ENCODE peak calls at places on chromosomes 5 and 9, in six cellular contexts. One of them, this sample, is unnamed.
A peak's percentile ranks its signal among the peaks of the same experiment; 100 is the strongest.

GRCh38 chr5:80103375-80103774 is 68.2 kb downstream of the THBS4 start:
- DNase-seq in HFFc6: no peak
- DNase-seq in stimulated activated CD4-positive, alpha-beta T cell treated with anti-CD3 and anti-CD28 coated beads, Interleukin-1b, Interleukin-23, amount 100 ng/mL, for 1 hour: no peak
- DNase-seq in GM12865: peak; percentile 22
- DNase-seq in NCI-H510A treated with DMSO at 0.1 percent for 48 hours: no peak
- DNase-seq in NCI-H2029: no peak
- DNase-seq in this sample: no peak

GRCh38 chr5:93891491-93892480 is 150.4 kb upstream of the POU5F2 start:
- DNase-seq in HFFc6: no peak
- DNase-seq in stimulated activated CD4-positive, alpha-beta T cell treated with anti-CD3 and anti-CD28 coated beads, Interleukin-1b, Interleukin-23, amount 100 ng/mL, for 1 hour: no peak
- DNase-seq in GM12865: no peak
- DNase-seq in NCI-H510A treated with DMSO at 0.1 percent for 48 hours: peak; percentile 77
- DNase-seq in NCI-H2029: peak; percentile 91
- DNase-seq in this sample: no peak

GRCh38 chr5:168337361-168337760 is 45.9 kb downstream of the WWC1 start:
- DNase-seq in HFFc6: no peak
- DNase-seq in stimulated activated CD4-positive, alpha-beta T cell treated with anti-CD3 and anti-CD28 coated beads, Interleukin-1b, Interleukin-23, amount 100 ng/mL, for 1 hour: no peak
- DNase-seq in GM12865: no peak
- DNase-seq in NCI-H510A treated with DMSO at 0.1 percent for 48 hours: no peak
- DNase-seq in NCI-H2029: no peak
- DNase-seq in this sample: no peak

GRCh38 chr5:134436523-134437339 is 25.1 kb upstream of the CDKN2AIPNL start:
- DNase-seq in HFFc6: peak; percentile 97
- DNase-seq in stimulated activated CD4-positive, alpha-beta T cell treated with anti-CD3 and anti-CD28 coated beads, Interleukin-1b, Interleukin-23, amount 100 ng/mL, for 1 hour: no peak
- DNase-seq in GM12865: peak; percentile 88
- DNase-seq in NCI-H510A treated with DMSO at 0.1 percent for 48 hours: peak; percentile 95
- DNase-seq in NCI-H2029: peak; percentile 95
- DNase-seq in this sample: peak; percentile 95

GRCh38 chr5:65927497-65928340 is 1.3 kb downstream of the ERBIN start:
- DNase-seq in HFFc6: peak; percentile 70
- DNase-seq in stimulated activated CD4-positive, alpha-beta T cell treated with anti-CD3 and anti-CD28 coated beads, Interleukin-1b, Interleukin-23, amount 100 ng/mL, for 1 hour: no peak
- DNase-seq in GM12865: peak; percentile 73
- DNase-seq in NCI-H510A treated with DMSO at 0.1 percent for 48 hours: no peak
- DNase-seq in NCI-H2029: no peak
- DNase-seq in this sample: peak; percentile 73

GRCh38 chr9:99859395-99859980 is 37.8 kb downstream of the NR4A3 start:
- DNase-seq in HFFc6: no peak
- DNase-seq in stimulated activated CD4-positive, alpha-beta T cell treated with anti-CD3 and anti-CD28 coated beads, Interleukin-1b, Interleukin-23, amount 100 ng/mL, for 1 hour: no peak
- DNase-seq in GM12865: no peak
- DNase-seq in NCI-H510A treated with DMSO at 0.1 percent for 48 hours: no peak
- DNase-seq in NCI-H2029: no peak
- DNase-seq in this sample: no peak

GRCh38 chr5:57735754-57736153 is 253.1 kb upstream of the ACTBL2 start:
- DNase-seq in HFFc6: peak; percentile 83
- DNase-seq in stimulated activated CD4-positive, alpha-beta T cell treated with anti-CD3 and anti-CD28 coated beads, Interleukin-1b, Interleukin-23, amount 100 ng/mL, for 1 hour: no peak
- DNase-seq in GM12865: no peak
- DNase-seq in NCI-H510A treated with DMSO at 0.1 percent for 48 hours: no peak
- DNase-seq in NCI-H2029: no peak
- DNase-seq in this sample: peak; percentile 93

GRCh38 chr9:85569988-85570387 is 171.8 kb downstream of the AGTPBP1 start:
- DNase-seq in HFFc6: peak; percentile 28
- DNase-seq in stimulated activated CD4-positive, alpha-beta T cell treated with anti-CD3 and anti-CD28 coated beads, Interleukin-1b, Interleukin-23, amount 100 ng/mL, for 1 hour: no peak
- DNase-seq in GM12865: no peak
- DNase-seq in NCI-H510A treated with DMSO at 0.1 percent for 48 hours: no peak
- DNase-seq in NCI-H2029: no peak
- DNase-seq in this sample: peak; percentile 24

GRCh38 chr9:129612123-129612522 is 8.8 kb downstream of the C9orf50 start:
- DNase-seq in HFFc6: no peak
- DNase-seq in stimulated activated CD4-positive, alpha-beta T cell treated with anti-CD3 and anti-CD28 coated beads, Interleukin-1b, Interleukin-23, amount 100 ng/mL, for 1 hour: no peak
- DNase-seq in GM12865: no peak
- DNase-seq in NCI-H510A treated with DMSO at 0.1 percent for 48 hours: no peak
- DNase-seq in NCI-H2029: no peak
- DNase-seq in this sample: no peak

GRCh38 chr9:127608104-127608966 is 3.7 kb upstream of the STXBP1 start:
- DNase-seq in HFFc6: peak; percentile 30
- DNase-seq in stimulated activated CD4-positive, alpha-beta T cell treated with anti-CD3 and anti-CD28 coated beads, Interleukin-1b, Interleukin-23, amount 100 ng/mL, for 1 hour: peak; percentile 47
- DNase-seq in GM12865: peak; percentile 66
- DNase-seq in NCI-H510A treated with DMSO at 0.1 percent for 48 hours: peak; percentile 87
- DNase-seq in NCI-H2029: peak; percentile 88
- DNase-seq in this sample: no peak

GRCh38 chr5:173767580-173768266 is 120.4 kb upstream of the CPEB4 start:
- DNase-seq in HFFc6: no peak
- DNase-seq in stimulated activated CD4-positive, alpha-beta T cell treated with anti-CD3 and anti-CD28 coated beads, Interleukin-1b, Interleukin-23, amount 100 ng/mL, for 1 hour: no peak
- DNase-seq in GM12865: no peak
- DNase-seq in NCI-H510A treated with DMSO at 0.1 percent for 48 hours: no peak
- DNase-seq in NCI-H2029: no peak
- DNase-seq in this sample: no peak

GRCh38 chr5:156802501-156802900 is 47.6 kb upstream of the PPP1R2B start:
- DNase-seq in HFFc6: no peak
- DNase-seq in stimulated activated CD4-positive, alpha-beta T cell treated with anti-CD3 and anti-CD28 coated beads, Interleukin-1b, Interleukin-23, amount 100 ng/mL, for 1 hour: no peak
- DNase-seq in GM12865: no peak
- DNase-seq in NCI-H510A treated with DMSO at 0.1 percent for 48 hours: no peak
- DNase-seq in NCI-H2029: no peak
- DNase-seq in this sample: no peak

GRCh38 chr5:7422262-7422661 is 26.3 kb downstream of the ADCY2 start:
- DNase-seq in HFFc6: no peak
- DNase-seq in stimulated activated CD4-positive, alpha-beta T cell treated with anti-CD3 and anti-CD28 coated beads, Interleukin-1b, Interleukin-23, amount 100 ng/mL, for 1 hour: no peak
- DNase-seq in GM12865: no peak
- DNase-seq in NCI-H510A treated with DMSO at 0.1 percent for 48 hours: no peak
- DNase-seq in NCI-H2029: no peak
- DNase-seq in this sample: no peak

GRCh38 chr9:136361757-136362449 is 1.6 kb downstream of the DNLZ start:
- DNase-seq in HFFc6: no peak
- DNase-seq in stimulated activated CD4-positive, alpha-beta T cell treated with anti-CD3 and anti-CD28 coated beads, Interleukin-1b, Interleukin-23, amount 100 ng/mL, for 1 hour: no peak
- DNase-seq in GM12865: no peak
- DNase-seq in NCI-H510A treated with DMSO at 0.1 percent for 48 hours: no peak
- DNase-seq in NCI-H2029: no peak
- DNase-seq in this sample: no peak

GRCh38 chr9:3768698-3769458 is 243.1 kb upstream of the RFX3 start:
- DNase-seq in HFFc6: peak; percentile 83
- DNase-seq in stimulated activated CD4-positive, alpha-beta T cell treated with anti-CD3 and anti-CD28 coated beads, Interleukin-1b, Interleukin-23, amount 100 ng/mL, for 1 hour: no peak
- DNase-seq in GM12865: no peak
- DNase-seq in NCI-H510A treated with DMSO at 0.1 percent for 48 hours: no peak
- DNase-seq in NCI-H2029: no peak
- DNase-seq in this sample: peak; percentile 37

GRCh38 chr5:41414598-41414997 is 95.8 kb downstream of the PLCXD3 start:
- DNase-seq in HFFc6: peak; percentile 93
- DNase-seq in stimulated activated CD4-positive, alpha-beta T cell treated with anti-CD3 and anti-CD28 coated beads, Interleukin-1b, Interleukin-23, amount 100 ng/mL, for 1 hour: no peak
- DNase-seq in GM12865: no peak
- DNase-seq in NCI-H510A treated with DMSO at 0.1 percent for 48 hours: no peak
- DNase-seq in NCI-H2029: no peak
- DNase-seq in this sample: peak; percentile 88

GRCh38 chr9:34520096-34520495 is 2.7 kb downstream of the ENHO start:
- DNase-seq in HFFc6: no peak
- DNase-seq in stimulated activated CD4-positive, alpha-beta T cell treated with anti-CD3 and anti-CD28 coated beads, Interleukin-1b, Interleukin-23, amount 100 ng/mL, for 1 hour: no peak
- DNase-seq in GM12865: no peak
- DNase-seq in NCI-H510A treated with DMSO at 0.1 percent for 48 hours: no peak
- DNase-seq in NCI-H2029: no peak
- DNase-seq in this sample: no peak

GRCh38 chr9:124045076-124045829 is 33.7 kb downstream of the LHX2 start:
- DNase-seq in HFFc6: no peak
- DNase-seq in stimulated activated CD4-positive, alpha-beta T cell treated with anti-CD3 and anti-CD28 coated beads, Interleukin-1b, Interleukin-23, amount 100 ng/mL, for 1 hour: no peak
- DNase-seq in GM12865: no peak
- DNase-seq in NCI-H510A treated with DMSO at 0.1 percent for 48 hours: no peak
- DNase-seq in NCI-H2029: peak; percentile 24
- DNase-seq in this sample: peak; percentile 24

GRCh38 chr5:52692039-52692438 is 95.7 kb upstream of the ITGA1 start:
- DNase-seq in HFFc6: peak; percentile 43
- DNase-seq in stimulated activated CD4-positive, alpha-beta T cell treated with anti-CD3 and anti-CD28 coated beads, Interleukin-1b, Interleukin-23, amount 100 ng/mL, for 1 hour: no peak
- DNase-seq in GM12865: no peak
- DNase-seq in NCI-H510A treated with DMSO at 0.1 percent for 48 hours: no peak
- DNase-seq in NCI-H2029: no peak
- DNase-seq in this sample: peak; percentile 59

GRCh38 chr9:134384811-134385479 is 58.7 kb downstream of the RXRA start:
- DNase-seq in HFFc6: no peak
- DNase-seq in stimulated activated CD4-positive, alpha-beta T cell treated with anti-CD3 and anti-CD28 coated beads, Interleukin-1b, Interleukin-23, amount 100 ng/mL, for 1 hour: no peak
- DNase-seq in GM12865: no peak
- DNase-seq in NCI-H510A treated with DMSO at 0.1 percent for 48 hours: no peak
- DNase-seq in NCI-H2029: no peak
- DNase-seq in this sample: no peak

GRCh38 chr5:150904479-150905311 is at the start of gene ZNF300:
- DNase-seq in HFFc6: peak; percentile 94
- DNase-seq in stimulated activated CD4-positive, alpha-beta T cell treated with anti-CD3 and anti-CD28 coated beads, Interleukin-1b, Interleukin-23, amount 100 ng/mL, for 1 hour: no peak
- DNase-seq in GM12865: peak; percentile 2
- DNase-seq in NCI-H510A treated with DMSO at 0.1 percent for 48 hours: peak; percentile 95
- DNase-seq in NCI-H2029: peak; percentile 92
- DNase-seq in this sample: peak; percentile 97

GRCh38 chr5:88691945-88692868 is 190.8 kb downstream of the MEF2C start:
- DNase-seq in HFFc6: no peak
- DNase-seq in stimulated activated CD4-positive, alpha-beta T cell treated with anti-CD3 and anti-CD28 coated beads, Interleukin-1b, Interleukin-23, amount 100 ng/mL, for 1 hour: no peak
- DNase-seq in GM12865: no peak
- DNase-seq in NCI-H510A treated with DMSO at 0.1 percent for 48 hours: no peak
- DNase-seq in NCI-H2029: no peak
- DNase-seq in this sample: peak; percentile 37

GRCh38 chr5:159051431-159052281 is 48.1 kb downstream of the EBF1 start:
- DNase-seq in HFFc6: no peak
- DNase-seq in stimulated activated CD4-positive, alpha-beta T cell treated with anti-CD3 and anti-CD28 coated beads, Interleukin-1b, Interleukin-23, amount 100 ng/mL, for 1 hour: no peak
- DNase-seq in GM12865: peak; percentile 80
- DNase-seq in NCI-H510A treated with DMSO at 0.1 percent for 48 hours: no peak
- DNase-seq in NCI-H2029: no peak
- DNase-seq in this sample: no peak

GRCh38 chr9:97293207-97293721 is 14.2 kb upstream of the CCDC180 start:
- DNase-seq in HFFc6: peak; percentile 7
- DNase-seq in stimulated activated CD4-positive, alpha-beta T cell treated with anti-CD3 and anti-CD28 coated beads, Interleukin-1b, Interleukin-23, amount 100 ng/mL, for 1 hour: no peak
- DNase-seq in GM12865: no peak
- DNase-seq in NCI-H510A treated with DMSO at 0.1 percent for 48 hours: peak; percentile 47
- DNase-seq in NCI-H2029: peak; percentile 90
- DNase-seq in this sample: peak; percentile 42

GRCh38 chr5:132342291-132343180 is 27.0 kb upstream of the SLC22A5 start:
- DNase-seq in HFFc6: no peak
- DNase-seq in stimulated activated CD4-positive, alpha-beta T cell treated with anti-CD3 and anti-CD28 coated beads, Interleukin-1b, Interleukin-23, amount 100 ng/mL, for 1 hour: no peak
- DNase-seq in GM12865: no peak
- DNase-seq in NCI-H510A treated with DMSO at 0.1 percent for 48 hours: no peak
- DNase-seq in NCI-H2029: no peak
- DNase-seq in this sample: no peak

GRCh38 chr5:113034182-113034773 is 57.7 kb downstream of the DCP2 start:
- DNase-seq in HFFc6: peak; percentile 92
- DNase-seq in stimulated activated CD4-positive, alpha-beta T cell treated with anti-CD3 and anti-CD28 coated beads, Interleukin-1b, Interleukin-23, amount 100 ng/mL, for 1 hour: no peak
- DNase-seq in GM12865: no peak
- DNase-seq in NCI-H510A treated with DMSO at 0.1 percent for 48 hours: no peak
- DNase-seq in NCI-H2029: no peak
- DNase-seq in this sample: peak; percentile 93

GRCh38 chr5:93519737-93520136 is 61.3 kb downstream of the NR2F1-AS1 start:
- DNase-seq in HFFc6: no peak
- DNase-seq in stimulated activated CD4-positive, alpha-beta T cell treated with anti-CD3 and anti-CD28 coated beads, Interleukin-1b, Interleukin-23, amount 100 ng/mL, for 1 hour: no peak
- DNase-seq in GM12865: no peak
- DNase-seq in NCI-H510A treated with DMSO at 0.1 percent for 48 hours: no peak
- DNase-seq in NCI-H2029: no peak
- DNase-seq in this sample: peak; percentile 47

This sample was measured in astrocyte of the spinal cord.